ENCODE peak calls at places on chromosomes 2 and 18, in eight cellular contexts. X, L, I, U, J, G, Q and B are unnamed samples.

GRCh38 chr18:65091737-65092329 is 659.0 kb upstream of the CDH7 start:
- DNase-seq in J (peak), I (peak), L (no peak), X (peak), U (peak), G (peak), Q (no peak), B (no peak)

GRCh38 chr2:132824716-132825115 is 154.7 kb upstream of the LYPD1 start:
- DNase-seq in G (no peak), J (peak), I (no peak), L (no peak), X (no peak), U (no peak), Q (no peak), B (no peak)

GRCh38 chr2:118667964-118668363 is 179.5 kb downstream of the EN1 start:
- DNase-seq in X (no peak), U (no peak), Q (no peak), L (no peak), J (no peak), G (no peak), I (no peak), B (peak)

GRCh38 chr2:86028763-86029381 is 76.8 kb downstream of the POLR1A start:
- DNase-seq in J (no peak), U (no peak), X (no peak), L (no peak), I (no peak), Q (no peak), G (no peak), B (no peak)

GRCh38 chr2:54394392-54394791 is 61.7 kb upstream of the SPTBN1 start:
- DNase-seq in L (no peak), U (no peak), Q (peak), G (no peak), X (no peak), I (no peak), J (no peak), B (peak)

GRCh38 chr2:42183775-42184174 is 14.6 kb downstream of the EML4 start:
- DNase-seq in I (no peak), U (no peak), G (no peak), J (no peak), X (no peak), L (no peak), Q (no peak), B (no peak)

GRCh38 chr2:22788749-22789148 is 596.2 kb upstream of the KLHL29 start:
- DNase-seq in J (no peak), I (no peak), L (no peak), Q (no peak), X (no peak), G (no peak), U (no peak), B (no peak)

GRCh38 chr2:203673933-203674332 is 32.5 kb upstream of the CD28 start:
- DNase-seq in X (no peak), G (no peak), I (no peak), J (no peak), Q (peak), U (no peak), L (peak), B (peak)

GRCh38 chr2:13522917-13523821 is 806.4 kb downstream of the TRIB2 start:
- DNase-seq in Q (no peak), I (no peak), G (no peak), U (no peak), X (no peak), L (no peak), J (peak), B (no peak)

GRCh38 chr2:30234180-30234971 is 3.0 kb downstream of the LBH start:
- DNase-seq in J (peak), L (no peak), X (peak), U (no peak), I (no peak), Q (peak), G (no peak), B (peak)

GRCh38 chr2:236546561-236546961 is 23.1 kb upstream of the ACKR3 start:
- DNase-seq in Q (peak), U (no peak), L (no peak), J (no peak), I (no peak), G (no peak), X (no peak), B (no peak)

GRCh38 chr18:63974991-63975390 is 5.1 kb downstream of the SERPINB8 start:
- DNase-seq in Q (no peak), J (peak), I (no peak), X (peak), G (peak), L (no peak), U (no peak), B (peak)

GRCh38 chr2:238520359-238520886 is 93.7 kb downstream of the ASB1 start:
- DNase-seq in J (no peak), I (no peak), U (no peak), Q (no peak), G (no peak), L (no peak), X (no peak), B (no peak)

GRCh38 chr2:119106301-119106897 is 52.2 kb downstream of the C1QL2 start:
- DNase-seq in G (peak), U (no peak), L (peak), X (peak), I (no peak), J (peak), Q (peak), B (no peak)

GRCh38 chr18:59918320-59918755 is 18.5 kb downstream of the PMAIP1 start:
- DNase-seq in G (no peak), Q (no peak), I (peak), X (no peak), J (peak), L (no peak), U (peak), B (peak)

GRCh38 chr2:33275689-33276444 is 200.6 kb upstream of the RASGRP3 start:
- DNase-seq in X (no peak), I (no peak), J (peak), L (peak), U (no peak), Q (peak), G (peak), B (peak)

GRCh38 chr2:96147593-96148201 is 2.5 kb upstream of the DUSP2 start:
- DNase-seq in Q (no peak), U (no peak), X (no peak), L (no peak), J (no peak), G (no peak), I (no peak), B (no peak)

GRCh38 chr2:70901235-70902066 is 34.2 kb upstream of the ATP6V1B1 start:
- DNase-seq in L (no peak), J (no peak), G (no peak), Q (no peak), U (peak), X (no peak), I (peak), B (peak)

GRCh38 chr2:71936076-71937030 is 211.3 kb downstream of the CYP26B1 start:
- DNase-seq in Q (no peak), L (no peak), X (no peak), U (no peak), I (no peak), J (no peak), G (no peak), B (no peak)

GRCh38 chr2:89781962-89782361 is 1090.5 kb downstream of the RPIA start:
- DNase-seq in J (no peak), U (no peak), L (no peak), X (no peak), G (no peak), I (no peak), Q (no peak), B (no peak)

GRCh38 chr18:9231852-9232476 is 95.4 kb downstream of the ANKRD12 start:
- DNase-seq in L (no peak), J (no peak), U (no peak), Q (no peak), X (no peak), G (no peak), I (no peak), B (no peak)